ENCODE peak calls at places on chromosome 19, in six cellular contexts. J is IMR-90, R is H9, I is neuronal stem cell, S is mesenchymal stem cell, E is H1. O is an unnamed sample.

GRCh38 chr19:5397804-5398692 is 57.2 kb upstream of the ZNRF4 start:
- DNase-seq in J (no peak), R (peak; percentile 65), I (peak; percentile 81), S (no peak), E (peak; percentile 13), O (peak; percentile 94)

GRCh38 chr19:10503002-10503789 is at the start of gene KEAP1:
- DNase-seq in J (no peak), R (peak; percentile 55), I (peak; percentile 50), S (peak; percentile 54), E (no peak), O (peak; percentile 70)

GRCh38 chr19:11096210-11096841 is 7.1 kb downstream of the LDLR start:
- DNase-seq in J (peak; percentile 47), R (no peak), I (no peak), S (no peak), E (no peak), O (no peak)

GRCh38 chr19:5137571-5138124 is 168.7 kb downstream of the KDM4B start:
- DNase-seq in J (no peak), R (peak; percentile 92), I (no peak), S (no peak), E (peak; percentile 66), O (peak; percentile 80)

GRCh38 chr19:42497492-42498226 is 30.6 kb downstream of the CEACAM1 start:
- DNase-seq in J (no peak), R (no peak), I (no peak), S (no peak), E (no peak), O (no peak)

GRCh38 chr19:10568444-10568825 is 344 bp downstream of the CDKN2D start:
- DNase-seq in J (no peak), R (peak; percentile 69), I (no peak), S (peak; percentile 57), E (no peak), O (peak; percentile 66)

GRCh38 chr19:9430444-9430843 is 4.9 kb downstream of the ZNF266 start:
- DNase-seq in J (no peak), R (no peak), I (no peak), S (no peak), E (no peak), O (no peak)

GRCh38 chr19:56707821-56708220 is 36.3 kb upstream of the ZNF835 start:
- DNase-seq in J (no peak), R (no peak), I (no peak), S (no peak), E (no peak), O (no peak)

GRCh38 chr19:35767288-35768081 is 7.9 kb upstream of the ARHGAP33 start:
- DNase-seq in J (no peak), R (peak; percentile 96), I (no peak), S (no peak), E (no peak), O (peak; percentile 92)

GRCh38 chr19:41225238-41226052 is 6.4 kb downstream of the AXL start:
- DNase-seq in J (peak; percentile 100), R (peak; percentile 60), I (no peak), S (peak; percentile 100), E (peak; percentile 47), O (peak; percentile 90)

GRCh38 chr19:15442142-15442920 is 7.4 kb downstream of the WIZ start:
- DNase-seq in J (no peak), R (no peak), I (no peak), S (no peak), E (no peak), O (no peak)

GRCh38 chr19:14119644-14120496 is 2.3 kb upstream of the PRKACA start:
- DNase-seq in J (no peak), R (no peak), I (no peak), S (no peak), E (no peak), O (no peak)

GRCh38 chr19:51735759-51736449 is 12.1 kb upstream of the HAS1 start:
- DNase-seq in J (peak; percentile 3), R (no peak), I (no peak), S (no peak), E (no peak), O (no peak)

GRCh38 chr19:15424121-15424520 is 5.3 kb upstream of the AKAP8L start:
- DNase-seq in J (no peak), R (no peak), I (no peak), S (no peak), E (no peak), O (no peak)

GRCh38 chr19:53365134-53365898 is at the start of gene ZNF525:
- DNase-seq in J (peak; percentile 59), R (peak; percentile 94), I (peak; percentile 80), S (peak; percentile 77), E (no peak), O (peak; percentile 94)

GRCh38 chr19:6706633-6706958 is 13.9 kb downstream of the C3 start:
- DNase-seq in J (no peak), R (no peak), I (no peak), S (no peak), E (no peak), O (no peak)

GRCh38 chr19:20664917-20665781 is 3.8 kb upstream of the ZNF626 start:
- DNase-seq in J (no peak), R (peak; percentile 68), I (peak; percentile 24), S (no peak), E (no peak), O (peak; percentile 62)

GRCh38 chr19:58353717-58354477 is 605 bp upstream of the A1BG start:
- DNase-seq in J (no peak), R (no peak), I (no peak), S (no peak), E (no peak), O (no peak)
- H2BK15ac ChIP-seq in J (no peak overlapping the region), R (no peak overlapping the region), I (no peak overlapping the region), S (no peak overlapping the region), E (no peak overlapping the region), O (no peak overlapping the region)

GRCh38 chr19:679418-680286 is 3.5 kb downstream of the FSTL3 start:
- DNase-seq in J (peak; percentile 80), R (peak; percentile 64), I (no peak), S (peak; percentile 90), E (no peak), O (peak; percentile 55)
- H2AK5ac ChIP-seq in J (peak overlapping the region; percentile 37), R (no peak overlapping the region), I (peak overlapping the region; percentile 23), S (peak overlapping the region; percentile 20), E (no peak overlapping the region), O (no peak overlapping the region)

DNA sequence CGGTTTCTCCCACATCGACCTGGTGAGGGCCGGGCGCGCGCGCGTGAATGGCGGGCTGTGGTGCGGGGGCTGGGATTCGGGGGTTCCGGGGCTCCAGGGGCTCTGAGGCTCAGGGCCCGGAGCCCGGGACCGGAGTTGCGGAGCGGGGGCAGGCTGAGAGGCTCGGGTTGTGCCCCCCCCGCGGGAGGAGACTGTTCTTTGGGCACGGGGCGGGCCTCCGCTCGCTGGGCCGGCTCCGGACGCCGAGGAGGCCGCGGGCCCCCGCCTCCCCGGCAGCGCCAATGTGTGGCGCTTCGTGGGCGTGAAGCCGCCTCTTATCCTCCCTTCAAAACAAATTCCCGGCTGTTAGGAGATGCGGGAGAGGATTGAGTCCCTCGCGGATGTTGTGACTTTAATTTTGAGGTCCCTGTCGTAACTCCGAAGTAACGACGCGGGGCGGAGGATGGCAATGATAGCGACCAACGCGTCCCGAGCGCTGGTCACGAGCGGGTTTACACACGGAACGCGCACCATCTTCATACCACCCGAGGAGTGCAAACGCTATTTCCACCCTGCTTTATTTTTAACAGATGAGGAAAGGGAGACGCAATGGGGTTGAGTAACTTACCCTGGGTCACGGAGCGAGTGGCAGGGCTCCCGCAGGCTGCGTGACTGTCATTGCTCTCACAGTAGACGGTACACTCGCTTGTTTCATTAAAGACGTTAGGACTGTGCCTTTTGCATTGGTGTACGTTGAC is 536 bp downstream of the UBA2 start:
- DNase-seq in J (peak; percentile 17), R (no peak), I (peak; percentile 15), S (peak; percentile 64), E (no peak), O (peak; percentile 36)
- H3K23ac ChIP-seq in J (peak overlapping the region; percentile 95), R (no peak overlapping the region), I (peak overlapping the region; percentile 99), S (no peak overlapping the region), E (no peak overlapping the region), O (peak overlapping the region; percentile 74)

GRCh38 chr19:46491975-46492682 is 3.5 kb downstream of the PNMA8B start:
- DNase-seq in J (no peak), R (no peak), I (no peak), S (no peak), E (no peak), O (no peak)
- H2BK15ac ChIP-seq in J (no peak overlapping the region), R (no peak overlapping the region), I (peak overlapping the region; percentile 35), S (no peak overlapping the region), E (peak overlapping the region; percentile 83), O (no peak overlapping the region)

GRCh38 chr19:2474232-2475017 is 1.5 kb upstream of the GADD45B start:
- DNase-seq in J (peak; percentile 87), R (peak; percentile 89), I (peak; percentile 88), S (peak; percentile 96), E (no peak), O (peak; percentile 95)
- H2AK5ac ChIP-seq in J (peak overlapping the region; percentile 62), R (no peak overlapping the region), I (peak overlapping the region; percentile 90), S (no peak overlapping the region), E (no peak overlapping the region), O (no peak overlapping the region)

GRCh38 chr19:50433201-50434180 is 799 bp downstream of the MYBPC2 start:
- DNase-seq in J (no peak), R (no peak), I (no peak), S (no peak), E (no peak), O (no peak)
- H3K23ac ChIP-seq in J (no peak overlapping the region), R (no peak overlapping the region), I (no peak overlapping the region), S (no peak overlapping the region), E (no peak overlapping the region), O (no peak overlapping the region)

GRCh38 chr19:33407716-33408115 is 34.2 kb downstream of the CEBPG start:
- DNase-seq in J (no peak), R (no peak), I (no peak), S (no peak), E (no peak), O (no peak)

GRCh38 chr19:33407140-33407551 is 33.6 kb downstream of the CEBPG start:
- DNase-seq in J (no peak), R (no peak), I (no peak), S (no peak), E (no peak), O (no peak)

GRCh38 chr19:33409035-33409434 is 35.5 kb downstream of the CEBPG start:
- DNase-seq in J (no peak), R (no peak), I (no peak), S (no peak), E (no peak), O (no peak)

GRCh38 chr19:33408538-33408937 is 35.0 kb downstream of the CEBPG start:
- DNase-seq in J (no peak), R (no peak), I (no peak), S (no peak), E (no peak), O (no peak)

GRCh38 chr19:33408116-33408515 is 34.6 kb downstream of the CEBPG start:
- DNase-seq in J (no peak), R (no peak), I (no peak), S (no peak), E (no peak), O (no peak)
- H2BK15ac ChIP-seq in J (no peak overlapping the region), R (no peak overlapping the region), I (no peak overlapping the region), S (no peak overlapping the region), E (no peak overlapping the region), O (no peak overlapping the region)

O was measured in mesendoderm.